ENCODE peak calls at places on chromosomes 12 and 14, in eight cellular contexts. J is neural crest cell, Z is AG09309, T is NCI-H1694 treated with DMSO at 0.1 percent for 48 hours, M is Kasumi-1, S is pancreas, B is KG1, Q is Caki2. C is an unnamed sample.

GRCh38 chr14:71931492-71932228 is 569 bp upstream of the RGS6 start:
- DNase-seq in J (peak), Z (no peak), T (no peak), M (peak), S (no peak), B (no peak), Q (no peak), C (no peak)

GRCh38 chr14:92600318-92601053 is 86.9 kb downstream of the RIN3 start:
- DNase-seq in J (no peak), Z (peak), T (no peak), M (peak), S (no peak), B (no peak), Q (peak), C (no peak)

GRCh38 chr12:67151891-67152290 is 117.3 kb upstream of the CAND1 start:
- DNase-seq in J (no peak), Z (no peak), T (no peak), M (no peak), S (no peak), B (no peak), Q (no peak), C (no peak)

GRCh38 chr12:11673666-11674464 is 24.4 kb downstream of the ETV6 start:
- DNase-seq in J (no peak), Z (no peak), T (no peak), M (no peak), S (no peak), B (no peak), Q (no peak), C (no peak)

GRCh38 chr12:50690923-50691322 is 73.0 kb upstream of the ATF1 start:
- DNase-seq in J (no peak), Z (no peak), T (no peak), M (no peak), S (no peak), B (no peak), Q (no peak), C (no peak)

GRCh38 chr12:48165089-48166031 is 8.0 kb upstream of the ASB8 start:
- DNase-seq in J (peak), Z (no peak), T (peak), M (peak), S (peak), B (no peak), Q (peak), C (no peak)

GRCh38 chr14:55084648-55085441 is 33.4 kb downstream of the MAPK1IP1L start:
- DNase-seq in J (no peak), Z (no peak), T (no peak), M (no peak), S (no peak), B (no peak), Q (no peak), C (no peak)

GRCh38 chr12:117516034-117516433 is 154.6 kb upstream of the NOS1 start:
- DNase-seq in J (no peak), Z (no peak), T (no peak), M (no peak), S (no peak), B (no peak), Q (no peak), C (no peak)

GRCh38 chr12:42372154-42372791 is 46.3 kb downstream of the PPHLN1 start:
- DNase-seq in J (peak), Z (peak), T (peak), M (peak), S (no peak), B (peak), Q (peak), C (peak)

GRCh38 chr12:121949643-121950397 is 31.4 kb downstream of the CFAP251 start:
- DNase-seq in J (no peak), Z (peak), T (no peak), M (no peak), S (no peak), B (no peak), Q (peak), C (no peak)

GRCh38 chr12:55659486-55660385 is 23.0 kb downstream of the OR10P1 start:
- DNase-seq in J (no peak), Z (peak), T (no peak), M (no peak), S (no peak), B (no peak), Q (no peak), C (no peak)

GRCh38 chr14:89720741-89721315 is 233.7 kb downstream of the EFCAB11 start:
- DNase-seq in J (no peak), Z (no peak), T (no peak), M (peak), S (peak), B (peak), Q (no peak), C (peak)

GRCh38 chr14:71327691-71328090 is 420.4 kb downstream of the PCNX1 start:
- DNase-seq in J (no peak), Z (no peak), T (no peak), M (no peak), S (no peak), B (no peak), Q (no peak), C (no peak)

GRCh38 chr14:105935384-105935783 is 409.0 kb downstream of the TMEM121 start:
- DNase-seq in J (no peak), Z (no peak), T (no peak), M (no peak), S (no peak), B (no peak), Q (no peak), C (no peak)

GRCh38 chr14:40093800-40094199 is 661.6 kb upstream of the FBXO33 start:
- DNase-seq in J (no peak), Z (no peak), T (no peak), M (no peak), S (no peak), B (no peak), Q (no peak), C (no peak)

GRCh38 chr12:47377414-47378221 is 297.9 kb upstream of the AMIGO2 start:
- DNase-seq in J (no peak), Z (peak), T (no peak), M (no peak), S (peak), B (no peak), Q (peak), C (no peak)

GRCh38 chr14:103288076-103288766 is 45.8 kb upstream of the EIF5 start:
- DNase-seq in J (no peak), Z (no peak), T (no peak), M (no peak), S (no peak), B (no peak), Q (no peak), C (no peak)

GRCh38 chr12:31633464-31633863 is 26.0 kb upstream of the ETFBKMT start:
- DNase-seq in J (no peak), Z (no peak), T (no peak), M (no peak), S (no peak), B (no peak), Q (no peak), C (no peak)

GRCh38 chr12:53709671-53710070 is 17.6 kb downstream of the CALCOCO1 start:
- DNase-seq in J (no peak), Z (no peak), T (no peak), M (no peak), S (no peak), B (no peak), Q (no peak), C (no peak)

GRCh38 chr12:4567073-4567881 is 5.3 kb downstream of the DYRK4 start:
- DNase-seq in J (no peak), Z (no peak), T (no peak), M (peak), S (no peak), B (peak), Q (no peak), C (no peak)

GRCh38 chr12:75476076-75476475 is 4.5 kb upstream of the GLIPR1 start:
- DNase-seq in J (no peak), Z (no peak), T (no peak), M (no peak), S (no peak), B (no peak), Q (no peak), C (no peak)

GRCh38 chr12:57779736-57780135 is 2.9 kb upstream of the TSFM start:
- DNase-seq in J (no peak), Z (no peak), T (no peak), M (no peak), S (no peak), B (no peak), Q (no peak), C (no peak)

GRCh38 chr14:28356819-28357218 is 409.8 kb upstream of the FOXG1 start:
- DNase-seq in J (no peak), Z (no peak), T (no peak), M (no peak), S (no peak), B (no peak), Q (no peak), C (no peak)

GRCh38 chr12:117361905-117362304 is 479 bp upstream of the NOS1 start:
- DNase-seq in J (no peak), Z (no peak), T (no peak), M (no peak), S (no peak), B (no peak), Q (no peak), C (no peak)

GRCh38 chr12:67721216-67721615 is 72.7 kb downstream of the DYRK2 start:
- DNase-seq in J (no peak), Z (no peak), T (no peak), M (no peak), S (peak), B (no peak), Q (no peak), C (no peak)

GRCh38 chr12:50325890-50326391 is 42.6 kb upstream of the LIMA1 start:
- DNase-seq in J (no peak), Z (no peak), T (no peak), M (no peak), S (no peak), B (no peak), Q (no peak), C (no peak)

GRCh38 chr14:78240567-78240966 is 70.4 kb downstream of the NRXN3 start:
- DNase-seq in J (no peak), Z (no peak), T (no peak), M (no peak), S (no peak), B (no peak), Q (no peak), C (no peak)

GRCh38 chr12:752673-753400 is 458 bp downstream of the WNK1 start:
- DNase-seq in J (peak), Z (no peak), T (no peak), M (no peak), S (peak), B (no peak), Q (peak), C (peak)

GRCh38 chr12:122942609-122943008 is 23.7 kb downstream of the ABCB9 start:
- DNase-seq in J (no peak), Z (no peak), T (no peak), M (no peak), S (no peak), B (no peak), Q (peak), C (no peak)

GRCh38 chr12:103046154-103046553 is 88.7 kb downstream of the ASCL1 start:
- DNase-seq in J (no peak), Z (no peak), T (no peak), M (no peak), S (no peak), B (no peak), Q (no peak), C (no peak)

GRCh38 chr14:68971411-68972035 is 7.6 kb downstream of the ACTN1 start:
- DNase-seq in J (no peak), Z (no peak), T (no peak), M (no peak), S (no peak), B (no peak), Q (no peak), C (no peak)

GRCh38 chr14:101889898-101890297 is 74.5 kb upstream of the DYNC1H1 start:
- DNase-seq in J (no peak), Z (peak), T (peak), M (peak), S (no peak), B (no peak), Q (no peak), C (no peak)

GRCh38 chr14:54023027-54023426 is 66.4 kb upstream of the BMP4 start:
- DNase-seq in J (no peak), Z (no peak), T (no peak), M (no peak), S (no peak), B (no peak), Q (no peak), C (no peak)

GRCh38 chr12:38915783-38916182 is 10.4 kb upstream of the CPNE8 start:
- DNase-seq in J (no peak), Z (no peak), T (no peak), M (no peak), S (no peak), B (no peak), Q (no peak), C (no peak)

GRCh38 chr14:64725879-64726584 is 21.8 kb downstream of the PLEKHG3 start:
- DNase-seq in J (no peak), Z (no peak), T (no peak), M (no peak), S (no peak), B (no peak), Q (no peak), C (no peak)

GRCh38 chr12:54546511-54546910 is 2.9 kb upstream of the PDE1B start:
- DNase-seq in J (no peak), Z (no peak), T (no peak), M (no peak), S (no peak), B (no peak), Q (no peak), C (no peak)

C was measured in CMK.